ENCODE peak calls at places on chromosomes 5 and 9, in nine cellular contexts. X is fibroblast of lung, S is WERI-Rb-1, V is breast epithelium, Y is colonic mucosa, L is HCT116, J is keratinocyte, M is BJ, Q is psoas muscle. G is an unnamed sample.

GRCh38 chr9:137167752-137168574 is 1.9 kb downstream of the LRRC26 start:
- DNase-seq in Y (peak; percentile 84), V (no peak), S (peak; percentile 82), L (no peak), Q (no peak), M (no peak), J (no peak), X (no peak), G (no peak)

GRCh38 chr9:68522954-68523353 is 17.7 kb downstream of the TMEM252 start:
- DNase-seq in M (no peak), Q (no peak), L (no peak), S (no peak), J (no peak), V (no peak), X (no peak), Y (no peak), G (no peak)

GRCh38 chr5:141709704-141710267 is 27.8 kb upstream of the ARAP3 start:
- DNase-seq in M (no peak), L (no peak), S (no peak), J (no peak), Q (no peak), X (no peak), Y (no peak), V (no peak), G (no peak)

GRCh38 chr5:59956130-59956773 is 62.7 kb upstream of the PDE4D start:
- DNase-seq in M (peak; percentile 30), Y (no peak), S (no peak), J (no peak), V (no peak), Q (no peak), L (no peak), X (no peak), G (no peak)

GRCh38 chr9:36150529-36151305 is 14.2 kb downstream of the GLIPR2 start:
- DNase-seq in S (no peak), V (no peak), L (no peak), X (peak; percentile 63), J (no peak), Q (peak; percentile 8), Y (no peak), M (no peak), G (no peak)

GRCh38 chr5:172048539-172049101 is 42.2 kb upstream of the FBXW11 start:
- DNase-seq in M (no peak), Q (no peak), S (no peak), V (no peak), J (no peak), Y (no peak), L (no peak), X (peak; percentile 51), G (no peak)

GRCh38 chr5:113488645-113489184 is 462 bp upstream of the MCC start:
- DNase-seq in Y (no peak), M (no peak), V (no peak), L (peak; percentile 8), S (no peak), X (no peak), Q (no peak), J (no peak), G (no peak)

GRCh38 chr5:115949096-115949495 is 13.2 kb upstream of the LVRN start:
- DNase-seq in S (no peak), J (no peak), X (peak; percentile 17), Y (no peak), L (no peak), V (no peak), Q (no peak), M (no peak), G (no peak)

GRCh38 chr9:111036068-111036789 is 2.0 kb downstream of the LPAR1 start:
- DNase-seq in Y (peak; percentile 85), S (no peak), L (peak; percentile 1), M (no peak), Q (peak; percentile 75), J (no peak), X (peak; percentile 45), V (peak; percentile 59), G (peak; percentile 66)

GRCh38 chr9:504921-505821 is 290.5 kb downstream of the DOCK8 start:
- DNase-seq in Q (peak; percentile 57), S (peak; percentile 44), X (peak; percentile 16), Y (no peak), M (no peak), J (no peak), L (no peak), V (no peak), G (peak; percentile 29)

GRCh38 chr5:68214472-68215207 is 916 bp upstream of the PIK3R1 start:
- DNase-seq in L (no peak), J (no peak), S (no peak), X (no peak), Q (no peak), Y (peak; percentile 78), M (no peak), V (no peak), G (no peak)

GRCh38 chr9:35736201-35736633 is 3.8 kb downstream of the CREB3 start:
- DNase-seq in Q (peak; percentile 74), L (peak; percentile 64), J (no peak), S (peak; percentile 88), V (no peak), M (no peak), X (peak; percentile 66), Y (peak; percentile 81), G (peak; percentile 48)

GRCh38 chr5:122515709-122516431 is 203.8 kb downstream of the SNCAIP start:
- DNase-seq in X (peak; percentile 62), S (peak; percentile 64), J (no peak), V (no peak), Y (no peak), L (peak; percentile 71), M (peak; percentile 14), Q (no peak), G (no peak)

GRCh38 chr9:116059466-116059865 is 94.1 kb upstream of the PAPPA start:
- DNase-seq in Q (no peak), V (no peak), X (no peak), J (no peak), S (no peak), L (no peak), Y (no peak), M (no peak), G (no peak)

DNA sequence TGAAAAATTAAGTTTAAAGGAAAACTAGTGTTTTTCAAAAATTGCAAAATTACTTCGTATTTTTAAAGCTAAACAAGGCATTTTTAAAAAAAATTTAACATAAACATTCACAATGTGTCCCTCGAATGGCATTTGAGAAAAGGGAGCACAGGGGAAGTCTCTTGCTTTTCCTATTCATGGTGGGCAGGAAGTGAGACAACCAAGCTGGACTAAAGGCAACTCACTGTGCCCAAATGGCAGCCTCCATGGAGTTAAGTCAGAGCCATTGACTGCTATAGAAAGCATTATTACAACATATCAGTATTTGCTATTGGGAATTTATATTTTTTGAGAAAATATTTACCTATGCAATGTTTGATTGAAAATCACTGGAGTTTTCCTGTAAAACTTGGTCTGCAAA is 8.3 kb downstream of the HNRNPH1 start:
- DNase-seq in J (no peak), S (no peak), X (no peak), M (no peak), Q (no peak), L (no peak), Y (no peak), V (no peak), G (no peak)
- H3K36me3 ChIP-seq in J (peaks cover 48% of the 10 kb centered on the region), S (peaks cover 87% of the 10 kb centered on the region), X (peaks cover 35% of the 10 kb centered on the region), M (peaks cover 33% of the 10 kb centered on the region), Q (peaks cover 98% of the 10 kb centered on the region), L (peaks cover 65% of the 10 kb centered on the region), Y (peaks cover 47% of the 10 kb centered on the region), V (peaks cover 5% of the 10 kb centered on the region), G (peaks cover 99% of the 10 kb centered on the region)

GRCh38 chr5:132589467-132589866 is 32.7 kb downstream of the RAD50 start:
- DNase-seq in Y (no peak), L (no peak), M (no peak), S (no peak), Q (no peak), V (no peak), J (no peak), X (no peak), G (no peak)

GRCh38 chr5:132595624-132596023 is 38.8 kb downstream of the RAD50 start:
- DNase-seq in J (no peak), X (no peak), S (no peak), Q (no peak), Y (no peak), M (no peak), V (no peak), L (no peak), G (no peak)

GRCh38 chr5:132594170-132594569 is 37.4 kb downstream of the RAD50 start:
- DNase-seq in M (no peak), J (no peak), X (no peak), L (no peak), V (no peak), Q (no peak), Y (no peak), S (no peak), G (no peak)

GRCh38 chr5:132592521-132592920 is 35.7 kb downstream of the RAD50 start:
- DNase-seq in S (no peak), J (no peak), Y (no peak), L (no peak), X (peak; percentile 53), M (no peak), Q (no peak), V (no peak), G (no peak)

GRCh38 chr5:132591140-132591539 is 34.4 kb downstream of the RAD50 start:
- DNase-seq in Y (no peak), X (peak; percentile 15), L (peak; percentile 3), J (no peak), Q (no peak), V (no peak), M (no peak), S (no peak), G (no peak)
- TF ChIP-seq CTCF in Y (no peak), X (no peak), L (no peak), J (no peak), Q (no peak), V (no peak), M (no peak), S (no peak), G (no peak)

GRCh38 chr9:93503381-93503780 is 50.0 kb upstream of the FAM120AOS start:
- DNase-seq in J (no peak), L (no peak), S (no peak), Y (no peak), V (no peak), Q (no peak), M (no peak), X (no peak), G (no peak)

GRCh38 chr9:93496285-93496684 is 42.9 kb upstream of the FAM120AOS start:
- DNase-seq in J (no peak), M (no peak), L (no peak), Q (no peak), Y (no peak), V (no peak), S (no peak), X (no peak), G (no peak)

GRCh38 chr9:93501406-93501805 is 48.0 kb upstream of the FAM120AOS start:
- DNase-seq in J (no peak), M (no peak), S (no peak), Y (no peak), L (no peak), Q (no peak), X (peak; percentile 9), V (no peak), G (no peak)

GRCh38 chr9:93505518-93506123 is 52.2 kb upstream of the FAM120AOS start:
- DNase-seq in S (no peak), Q (no peak), M (no peak), J (no peak), X (no peak), Y (peak; percentile 0), L (no peak), V (no peak), G (no peak)

GRCh38 chr9:93500571-93501298 is 47.4 kb upstream of the FAM120AOS start:
- DNase-seq in L (no peak), S (no peak), V (no peak), Q (no peak), Y (no peak), X (no peak), M (no peak), J (no peak), G (no peak)
- H3K36me3 ChIP-seq in L (peaks cover 25% of the 10 kb centered on the region), S (peaks cover 57% of the 10 kb centered on the region), V (no peaks in the 10 kb centered on the region), Q (peaks cover 36% of the 10 kb centered on the region), Y (peaks cover 15% of the 10 kb centered on the region), X (peaks cover 9% of the 10 kb centered on the region), M (peaks cover 3% of the 10 kb centered on the region), J (peaks cover 30% of the 10 kb centered on the region), G (peaks cover 34% of the 10 kb centered on the region)

GRCh38 chr5:173327948-173328895 is at the start of gene STC2:
- DNase-seq in J (no peak), S (peak; percentile 90), V (peak; percentile 95), X (peak; percentile 78), Q (peak; percentile 93), Y (peak; percentile 55), M (peak; percentile 70), L (peak; percentile 95), G (peak; percentile 83)
- TF ChIP-seq CTCF in J (no peak), S (no peak), V (no peak), X (no peak), Q (peak; percentile 11), Y (no peak), M (no peak), L (no peak), G (no peak)

G was measured in left ventricle myocardium inferior.